ENCODE peak calls at places on chromosomes 11 and 22, in nine cellular contexts. S, Q, N, A, D, M, G, C and K are unnamed samples.

GRCh38 chr11:116853461-116854073 is 16.1 kb upstream of the APOA1 start:
- DNase-seq in Q (no peak), S (peak; percentile 67), M (no peak), D (no peak), C (peak; percentile 88), A (peak; percentile 94), G (peak; percentile 32), N (peak; percentile 30), K (no peak)

GRCh38 chr11:64230985-64231365 is 627 bp downstream of the DNAJC4 start:
- DNase-seq in A (no peak), Q (no peak), N (no peak), C (no peak), S (peak; percentile 23), D (no peak), G (no peak), M (no peak), K (no peak)

GRCh38 chr11:8232849-8233606 is 30.6 kb downstream of the LMO1 start:
- DNase-seq in C (no peak), M (no peak), Q (no peak), G (no peak), D (no peak), N (no peak), S (no peak), A (no peak), K (no peak)

GRCh38 chr11:32033491-32033890 is 57.4 kb upstream of the RCN1 start:
- DNase-seq in A (no peak), G (no peak), D (no peak), Q (no peak), S (no peak), N (no peak), C (no peak), M (no peak), K (no peak)

GRCh38 chr22:46050451-46050845 is 73.5 kb upstream of the WNT7B start:
- DNase-seq in D (no peak), S (no peak), A (no peak), Q (no peak), G (no peak), N (no peak), C (no peak), M (no peak), K (no peak)

GRCh38 chr22:42655693-42656092 is 6.5 kb upstream of the CYB5R3 start:
- DNase-seq in A (no peak), G (no peak), M (no peak), D (no peak), Q (no peak), S (no peak), C (no peak), N (no peak), K (no peak)

GRCh38 chr22:20166703-20167102 is 15.8 kb upstream of the CCDC188 start:
- DNase-seq in M (no peak), S (no peak), N (no peak), G (no peak), A (no peak), C (no peak), D (no peak), Q (no peak), K (no peak)

GRCh38 chr11:99268895-99269294 is 248.1 kb downstream of the CNTN5 start:
- DNase-seq in S (no peak), M (peak; percentile 13), Q (no peak), N (no peak), A (no peak), C (no peak), G (no peak), D (no peak), K (no peak)

GRCh38 chr11:112744041-112744440 is 217.2 kb upstream of the NCAM1 start:
- DNase-seq in C (no peak), Q (no peak), M (no peak), A (no peak), N (no peak), D (no peak), G (no peak), S (no peak), K (no peak)

GRCh38 chr11:113014262-113014661 is 53.0 kb downstream of the NCAM1 start:
- DNase-seq in A (no peak), M (peak; percentile 70), S (no peak), C (no peak), N (no peak), Q (no peak), G (no peak), D (no peak), K (no peak)

GRCh38 chr11:33660962-33661361 is 39.7 kb downstream of the C11orf91 start:
- DNase-seq in G (no peak), Q (no peak), M (no peak), A (no peak), C (no peak), N (no peak), D (no peak), S (no peak), K (no peak)

GRCh38 chr11:131889760-131890620 is 519.6 kb downstream of the NTM start:
- DNase-seq in D (no peak), M (no peak), C (no peak), S (no peak), A (no peak), N (no peak), Q (no peak), G (no peak), K (no peak)

GRCh38 chr11:2738551-2739431 is 39.0 kb upstream of the KCNQ1OT1 start:
- DNase-seq in G (no peak), S (no peak), Q (no peak), D (no peak), A (no peak), N (no peak), M (no peak), C (no peak), K (no peak)

GRCh38 chr11:74466916-74467885 is at the start of gene KCNE3:
- DNase-seq in S (peak; percentile 35), C (no peak), D (no peak), A (no peak), M (no peak), N (no peak), Q (no peak), G (no peak), K (no peak)

GRCh38 chr11:20407344-20407743 is 19.8 kb downstream of the PRMT3 start:
- DNase-seq in S (no peak), D (no peak), A (no peak), N (no peak), C (no peak), M (no peak), Q (no peak), G (no peak), K (no peak)

GRCh38 chr11:122656631-122657101 is 1.1 kb downstream of the UBASH3B start:
- DNase-seq in A (peak; percentile 18), S (peak; percentile 52), D (peak; percentile 60), C (no peak), M (no peak), Q (peak; percentile 2), G (peak; percentile 6), N (peak; percentile 17), K (peak; percentile 11)

GRCh38 chr22:21688706-21689381 is 23.0 kb downstream of the PPIL2 start:
- DNase-seq in M (no peak), Q (no peak), A (peak; percentile 22), G (no peak), N (no peak), S (no peak), C (no peak), D (no peak), K (no peak)

GRCh38 chr22:44957267-44957905 is 52.4 kb downstream of the PHF21B start:
- DNase-seq in S (peak; percentile 6), A (no peak), N (no peak), M (peak; percentile 20), C (no peak), Q (no peak), G (no peak), D (no peak), K (no peak)

GRCh38 chr11:86314636-86315035 is 12.6 kb downstream of the HIKESHI start:
- DNase-seq in Q (no peak), A (no peak), M (no peak), S (no peak), N (no peak), G (no peak), C (no peak), D (no peak), K (no peak)

GRCh38 chr11:32440920-32441319 is 5.6 kb upstream of the WT1 start:
- DNase-seq in D (no peak), M (no peak), N (no peak), G (no peak), Q (no peak), A (no peak), S (no peak), C (no peak), K (no peak)

GRCh38 chr11:34997872-34998548 is 81.6 kb downstream of the PDHX start:
- DNase-seq in A (peak; percentile 47), D (no peak), S (peak; percentile 37), N (no peak), Q (no peak), G (no peak), C (no peak), M (peak; percentile 3), K (no peak)

GRCh38 chr11:113849713-113850112 is 25.7 kb downstream of the USP28 start:
- DNase-seq in D (no peak), S (no peak), N (no peak), G (no peak), A (no peak), M (no peak), C (no peak), Q (no peak), K (no peak)

GRCh38 chr11:122405788-122406341 is 249.7 kb upstream of the UBASH3B start:
- DNase-seq in C (no peak), D (no peak), N (no peak), A (no peak), Q (no peak), G (no peak), M (no peak), S (no peak), K (no peak)

GRCh38 chr22:29816128-29816527 is 21.9 kb downstream of the ASCC2 start:
- DNase-seq in N (no peak), D (no peak), M (peak; percentile 18), A (no peak), G (no peak), C (no peak), Q (no peak), S (no peak), K (no peak)

GRCh38 chr11:90895850-90896249 is 673.0 kb upstream of the CHORDC1 start:
- DNase-seq in G (no peak), M (no peak), N (no peak), A (no peak), S (no peak), C (no peak), Q (no peak), D (no peak), K (no peak)

GRCh38 chr11:130480166-130480565 is 31.7 kb downstream of the ADAMTS15 start:
- DNase-seq in S (peak; percentile 35), A (no peak), N (no peak), D (no peak), Q (no peak), C (no peak), G (no peak), M (no peak), K (no peak)

GRCh38 chr11:77400775-77401469 is 73.0 kb downstream of the PAK1 start:
- DNase-seq in C (no peak), N (no peak), S (no peak), Q (no peak), M (no peak), D (no peak), A (no peak), G (no peak), K (no peak)

GRCh38 chr11:119335655-119336543 is 1.6 kb downstream of the RNF26 start:
- DNase-seq in C (no peak), N (no peak), D (no peak), G (no peak), M (no peak), A (no peak), S (no peak), Q (no peak), K (peak; percentile 44)

GRCh38 chr11:115636686-115637555 is 132.7 kb upstream of the CADM1 start:
- DNase-seq in N (no peak), Q (no peak), C (no peak), D (no peak), S (no peak), A (no peak), G (no peak), M (no peak), K (no peak)

GRCh38 chr11:10498022-10498400 is 42.9 kb downstream of the AMPD3 start:
- DNase-seq in D (no peak), N (no peak), Q (no peak), M (no peak), S (no peak), G (no peak), A (no peak), C (no peak), K (no peak)

GRCh38 chr11:22340803-22341581 is 2.8 kb downstream of the SLC17A6 start:
- DNase-seq in D (no peak), A (no peak), N (no peak), M (no peak), Q (no peak), G (no peak), C (no peak), S (no peak), K (no peak)